ENCODE peak calls at places on chromosome 14, in five cellular contexts. T is mucosa of descending colon, S is hepatocyte, L is DND-41, M is adipocyte. P is an unnamed sample.
A peak's percentile ranks its signal among the peaks of the same experiment; 100 is the strongest.

GRCh38 chr14:24298892-24299254 is 707 bp downstream of the DHRS1 start:
- DNase-seq in T (no peak), S (peak; percentile 58), L (no peak), M (peak; percentile 49), P (no peak)

GRCh38 chr14:81727243-81727642 is 193.6 kb upstream of the SEL1L start:
- DNase-seq in T (no peak), S (peak; percentile 68), L (no peak), M (no peak), P (no peak)

GRCh38 chr14:54627718-54628345 is 60.9 kb downstream of the SAMD4A start:
- DNase-seq in T (no peak), S (peak; percentile 61), L (no peak), M (peak; percentile 81), P (no peak)

GRCh38 chr14:53126705-53127104 is 26.4 kb downstream of the DDHD1 start:
- DNase-seq in T (no peak), S (no peak), L (no peak), M (peak; percentile 49), P (no peak)

GRCh38 chr14:96267916-96268315 is 11.9 kb downstream of the BDKRB1 start:
- DNase-seq in T (no peak), S (no peak), L (no peak), M (no peak), P (no peak)

GRCh38 chr14:66039495-66039894 is 446.7 kb upstream of the CCDC196 start:
- DNase-seq in T (no peak), S (no peak), L (no peak), M (no peak), P (no peak)

GRCh38 chr14:98173291-98173690 is 1098.7 kb downstream of the BCL11B start:
- DNase-seq in T (peak; percentile 68), S (no peak), L (peak; percentile 99), M (no peak), P (peak; percentile 68)

GRCh38 chr14:72810201-72810600 is 83.7 kb downstream of the DPF3 start:
- DNase-seq in T (no peak), S (no peak), L (no peak), M (no peak), P (no peak)

GRCh38 chr14:68716698-68717097 is 76.2 kb downstream of the ZFP36L1 start:
- DNase-seq in T (no peak), S (peak; percentile 63), L (no peak), M (no peak), P (no peak)

GRCh38 chr14:55256586-55256985 is 14.6 kb upstream of the FBXO34 start:
- DNase-seq in T (no peak), S (no peak), L (no peak), M (no peak), P (no peak)

GRCh38 chr14:60094306-60094897 is 2.7 kb downstream of the PCNX4 start:
- DNase-seq in T (no peak), S (no peak), L (peak; percentile 43), M (no peak), P (no peak)

GRCh38 chr14:92748259-92749016 is at the start of gene LGMN:
- DNase-seq in T (peak; percentile 95), S (peak; percentile 95), L (peak; percentile 85), M (peak; percentile 98), P (peak; percentile 78)

GRCh38 chr14:64639340-64639821 is 64.8 kb upstream of the PLEKHG3 start:
- DNase-seq in T (no peak), S (no peak), L (no peak), M (no peak), P (no peak)

GRCh38 chr14:65958664-65959562 is 527.3 kb upstream of the CCDC196 start:
- DNase-seq in T (no peak), S (peak; percentile 42), L (no peak), M (peak; percentile 65), P (no peak)

GRCh38 chr14:98210045-98210678 is 1061.8 kb downstream of the BCL11B start:
- DNase-seq in T (peak; percentile 64), S (no peak), L (peak; percentile 98), M (no peak), P (peak; percentile 73)

GRCh38 chr14:92890830-92891598 is 31.9 kb upstream of the CHGA start:
- DNase-seq in T (no peak), S (peak; percentile 19), L (no peak), M (no peak), P (no peak)

GRCh38 chr14:93994919-93995682 is 2.0 kb upstream of the CCDC197 start:
- DNase-seq in T (no peak), S (no peak), L (no peak), M (peak; percentile 70), P (no peak)

GRCh38 chr14:92493024-92493423 is 20.6 kb upstream of the RIN3 start:
- DNase-seq in T (no peak), S (no peak), L (no peak), M (no peak), P (no peak)

GRCh38 chr14:61837336-61838229 is 75.4 kb downstream of the SNAPC1 start:
- DNase-seq in T (peak; percentile 57), S (peak; percentile 89), L (peak; percentile 80), M (peak; percentile 92), P (peak; percentile 54)

GRCh38 chr14:104315625-104316024 is 177.2 kb downstream of the KIF26A start:
- DNase-seq in T (no peak), S (no peak), L (no peak), M (no peak), P (no peak)
- H3K9me3 ChIP-seq in T (no peaks in the 10 kb centered on the region), S (no peaks in the 10 kb centered on the region), L (no peaks in the 10 kb centered on the region), M (no peaks in the 10 kb centered on the region), P (no peaks in the 10 kb centered on the region)

GRCh38 chr14:27367345-27367744 is 769.5 kb upstream of the NOVA1 start:
- DNase-seq in T (no peak), S (no peak), L (no peak), M (peak; percentile 12), P (no peak)
- H3K9me3 ChIP-seq in T (no peaks in the 10 kb centered on the region), S (no peaks in the 10 kb centered on the region), L (no peaks in the 10 kb centered on the region), M (no peaks in the 10 kb centered on the region), P (peaks cover 3% of the 10 kb centered on the region)

GRCh38 chr14:105866841-105867321 is 340.5 kb downstream of the TMEM121 start:
- DNase-seq in T (no peak), S (no peak), L (no peak), M (no peak), P (peak; percentile 21)
- H3K9me3 ChIP-seq in T (no peaks in the 10 kb centered on the region), S (no peaks in the 10 kb centered on the region), L (no peaks in the 10 kb centered on the region), M (peaks cover 4% of the 10 kb centered on the region), P (no peaks in the 10 kb centered on the region)

GRCh38 chr14:36659010-36659821 is 2.4 kb upstream of the PAX9 start:
- DNase-seq in T (no peak), S (no peak), L (no peak), M (peak; percentile 53), P (no peak)
- H3K9me3 ChIP-seq in T (no peaks in the 10 kb centered on the region), S (no peaks in the 10 kb centered on the region), L (peaks cover 14% of the 10 kb centered on the region), M (no peaks in the 10 kb centered on the region), P (peaks cover 7% of the 10 kb centered on the region)

DNA sequence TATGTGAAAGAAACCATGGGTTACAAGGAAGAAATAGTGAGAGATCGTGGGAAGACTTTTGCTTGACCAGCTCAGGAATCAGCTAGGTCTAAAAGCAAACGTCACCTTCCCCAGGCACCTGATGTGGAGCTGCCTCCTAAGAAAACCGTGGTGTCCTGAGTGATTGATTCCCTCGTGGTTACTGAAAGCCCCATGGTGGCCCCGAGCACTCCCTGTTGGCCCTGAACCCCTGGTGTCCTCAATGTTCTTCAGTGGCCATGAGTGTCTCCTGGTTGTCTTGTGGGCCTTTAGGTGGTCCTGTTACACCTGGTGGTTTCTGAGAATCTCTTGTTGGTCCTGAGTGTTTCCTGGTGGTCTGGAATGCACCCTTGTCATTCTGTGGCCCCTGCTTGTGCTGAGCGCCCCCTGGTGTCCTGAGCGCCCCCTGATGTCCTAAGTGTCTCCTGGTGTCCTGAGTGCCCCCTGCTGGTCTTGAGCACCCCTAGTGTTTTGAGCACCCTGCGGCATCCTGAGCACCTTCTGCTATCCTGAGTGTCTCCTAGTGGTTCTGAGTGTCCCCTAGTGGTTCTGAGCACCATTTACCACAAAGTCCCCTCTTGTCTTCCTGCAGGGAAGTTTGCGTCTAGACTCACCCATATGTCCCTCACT is 518.7 kb downstream of the TMEM121 start:
- DNase-seq in T (peak; percentile 62), S (no peak), L (peak; percentile 85), M (no peak), P (peak; percentile 78)
- H3K9me3 ChIP-seq in T (no peaks in the 10 kb centered on the region), S (peaks cover 10% of the 10 kb centered on the region), L (no peaks in the 10 kb centered on the region), M (no peaks in the 10 kb centered on the region), P (no peaks in the 10 kb centered on the region)

GRCh38 chr14:39673141-39674133 is 241.2 kb upstream of the FBXO33 start:
- DNase-seq in T (no peak), S (no peak), L (no peak), M (peak; percentile 3), P (no peak)
- H3K9me3 ChIP-seq in T (peaks cover 29% of the 10 kb centered on the region), S (no peaks in the 10 kb centered on the region), L (no peaks in the 10 kb centered on the region), M (no peaks in the 10 kb centered on the region), P (no peaks in the 10 kb centered on the region)

P was measured in CD4-positive, alpha-beta T cell.